ENCODE peak calls at places on chromosome X, in seven cellular contexts. I is epithelial cell of esophagus, Q is endodermal cell, T is WTC11, E is progenitor cell of endocrine pancreas, G is fibroblast of lung, W is HepG2. P is an unnamed sample.

GRCh38 chrX:140918398-140919043 is 83.9 kb upstream of the SPANXB1 start:
- DNase-seq in I (peak), Q (peak), T (peak), E (no peak), G (peak), W (peak), P (no peak)

GRCh38 chrX:119942831-119943184 is 743 bp downstream of the NKAP start:
- DNase-seq in I (peak), Q (no peak), T (no peak), E (no peak), G (no peak), W (peak), P (no peak)

GRCh38 chrX:116824785-116825184 is 362.0 kb upstream of the CT83 start:
- DNase-seq in I (no peak), Q (no peak), T (no peak), E (no peak), G (no peak), W (no peak), P (no peak)

GRCh38 chrX:119201570-119201969 is 34.5 kb upstream of the PGRMC1 start:
- DNase-seq in I (peak), Q (no peak), T (no peak), E (no peak), G (no peak), W (no peak), P (no peak)

GRCh38 chrX:16946971-16947562 is 609 bp downstream of the REPS2 start:
- DNase-seq in I (no peak), Q (peak), T (no peak), E (peak), G (no peak), W (no peak), P (peak)

GRCh38 chrX:135543924-135544323 is 23.5 kb downstream of the INTS6L start:
- DNase-seq in I (peak), Q (peak), T (peak), E (no peak), G (no peak), W (no peak), P (no peak)

GRCh38 chrX:29555465-29556091 is 659.8 kb upstream of the MAGEB2 start:
- DNase-seq in I (peak), Q (no peak), T (no peak), E (no peak), G (no peak), W (no peak), P (no peak)

GRCh38 chrX:107273795-107274194 is 67.4 kb downstream of the DNAAF6 start:
- DNase-seq in I (no peak), Q (no peak), T (no peak), E (no peak), G (no peak), W (no peak), P (no peak)

GRCh38 chrX:636971-637659 is 6.5 kb downstream of the SHOX start:
- DNase-seq in I (no peak), Q (peak), T (no peak), E (no peak), G (no peak), W (no peak), P (no peak)

GRCh38 chrX:87299563-87300160 is 217.9 kb upstream of the KLHL4 start:
- DNase-seq in I (peak), Q (no peak), T (no peak), E (no peak), G (peak), W (peak), P (no peak)

GRCh38 chrX:15815779-15816452 is 25.6 kb downstream of the ZRSR2 start:
- DNase-seq in I (peak), Q (peak), T (peak), E (no peak), G (peak), W (peak), P (no peak)

GRCh38 chrX:153906126-153906917 is 1.8 kb downstream of the AVPR2 start:
- DNase-seq in I (no peak), Q (peak), T (no peak), E (no peak), G (no peak), W (no peak), P (no peak)

GRCh38 chrX:85243761-85244410 is at the start of the genes SATL1 and ZNF711:
- DNase-seq in I (peak), Q (peak), T (peak), E (peak), G (peak), W (peak), P (peak)

GRCh38 chrX:154599531-154599930 is 14.6 kb downstream of the CTAG1A start:
- DNase-seq in I (no peak), Q (no peak), T (no peak), E (no peak), G (no peak), W (no peak), P (no peak)

GRCh38 chrX:56932106-56932505 is 63.2 kb downstream of the SPIN3 start:
- DNase-seq in I (no peak), Q (no peak), T (no peak), E (no peak), G (no peak), W (no peak), P (no peak)

GRCh38 chrX:1884446-1884845 is 269.6 kb downstream of the ASMT start:
- DNase-seq in I (no peak), Q (no peak), T (no peak), E (no peak), G (no peak), W (no peak), P (no peak)

GRCh38 chrX:21926527-21927278 is 13.8 kb upstream of the SMS start:
- DNase-seq in I (peak), Q (no peak), T (no peak), E (no peak), G (peak), W (peak), P (no peak)

GRCh38 chrX:102715967-102716366 is 3.7 kb downstream of the GPRASP2 start:
- DNase-seq in I (no peak), Q (no peak), T (no peak), E (no peak), G (no peak), W (no peak), P (no peak)

GRCh38 chrX:152899874-152900719 is 2.2 kb downstream of the ZNF185 start:
- DNase-seq in I (no peak), Q (peak), T (no peak), E (no peak), G (no peak), W (no peak), P (no peak)

GRCh38 chrX:32448320-32448719 is 763.0 kb downstream of the DMD start:
- DNase-seq in I (no peak), Q (no peak), T (no peak), E (no peak), G (peak), W (peak), P (no peak)

GRCh38 chrX:19800821-19801220 is 86.6 kb downstream of the SH3KBP1 start:
- DNase-seq in I (no peak), Q (no peak), T (no peak), E (no peak), G (no peak), W (no peak), P (no peak)

GRCh38 chrX:153463031-153463430 is 7.3 kb downstream of the HAUS7 start:
- DNase-seq in I (no peak), Q (no peak), T (no peak), E (no peak), G (no peak), W (no peak), P (no peak)

GRCh38 chrX:129876734-129877395 is 29.1 kb upstream of the UTP14A start:
- DNase-seq in I (peak), Q (peak), T (no peak), E (no peak), G (peak), W (peak), P (no peak)

GRCh38 chrX:19647731-19648588 is 132.7 kb upstream of the MAP3K15 start:
- DNase-seq in I (peak), Q (no peak), T (no peak), E (no peak), G (no peak), W (no peak), P (no peak)

GRCh38 chrX:65677954-65678469 is 10.6 kb downstream of the MSN start:
- DNase-seq in I (peak), Q (no peak), T (no peak), E (no peak), G (peak), W (no peak), P (no peak)

GRCh38 chrX:73289039-73289438 is 74.4 kb upstream of the NAP1L2 start:
- DNase-seq in I (no peak), Q (peak), T (peak), E (no peak), G (no peak), W (no peak), P (no peak)

GRCh38 chrX:42678133-42678532 is 99.8 kb downstream of the PPP1R2C start:
- DNase-seq in I (peak), Q (no peak), T (no peak), E (no peak), G (no peak), W (no peak), P (no peak)

GRCh38 chrX:102723456-102723855 is 2.9 kb downstream of the GPRASP3 start:
- DNase-seq in I (peak), Q (no peak), T (no peak), E (no peak), G (no peak), W (no peak), P (no peak)

GRCh38 chrX:42432552-42432951 is 345.4 kb downstream of the PPP1R2C start:
- DNase-seq in I (no peak), Q (no peak), T (no peak), E (no peak), G (no peak), W (peak), P (no peak)

GRCh38 chrX:46554942-46555341 is 9.7 kb upstream of the ZNF674 start:
- DNase-seq in I (peak), Q (no peak), T (no peak), E (no peak), G (peak), W (peak), P (no peak)
- TF ChIP-seq CTCF in I (peak), Q (peak), T (no peak), E (no peak), G (peak), W (no peak), P (no peak)

GRCh38 chrX:77894921-77895886 is at the start of gene MAGT1:
- DNase-seq in I (peak), Q (peak), T (peak), E (peak), G (peak), W (peak), P (peak)
- TF ChIP-seq CTCF in I (no peak), Q (no peak), T (no peak), E (no peak), G (no peak), W (peak), P (no peak)

GRCh38 chrX:149881081-149881711 is at the start of gene MAGEA8:
- DNase-seq in I (no peak), Q (peak), T (peak), E (no peak), G (no peak), W (no peak), P (no peak)
- TF ChIP-seq CTCF in I (no peak), Q (peak), T (peak), E (peak), G (no peak), W (peak), P (no peak)

GRCh38 chrX:12970691-12971202 is 4.2 kb upstream of the TMSB4X start:
- DNase-seq in I (no peak), Q (peak), T (peak), E (no peak), G (peak), W (peak), P (peak)
- TF ChIP-seq CTCF in I (peak), Q (peak), T (no peak), E (peak), G (peak), W (peak), P (no peak)